ENCODE peak calls at places on chromosomes 5 and 9, in nine cellular contexts. R is effector memory CD4-positive, alpha-beta T cell; L is RPMI8226; P is RWPE1; U is heart left ventricle; O is NCI-H1105; Y is activated CD4-positive, alpha-beta T cell treated with anti-CD3 and anti-CD28 coated beads, Interleukin-2, amount 10 ng/mL, durations not matched to agents 7 days and 5 days; N is A172; W is NCI-H1417 treated with DMSO at 0.1 percent for 48 hours. G is an unnamed sample.

GRCh38 chr5:141521244-141521781 is 32.4 kb downstream of the PCDHGC5 start:
- DNase-seq in R (no peak), L (no peak), P (peak), U (peak), O (no peak), Y (no peak), N (peak), W (no peak), G (no peak)

GRCh38 chr9:26175264-26175663 is 497.0 kb upstream of the TUSC1 start:
- DNase-seq in R (no peak), L (no peak), P (no peak), U (no peak), O (no peak), Y (no peak), N (peak), W (no peak), G (no peak)

GRCh38 chr5:159956074-159956473 is 39.8 kb downstream of the ADRA1B start:
- DNase-seq in R (no peak), L (no peak), P (no peak), U (no peak), O (no peak), Y (no peak), N (no peak), W (no peak), G (no peak)

GRCh38 chr5:154194348-154195329 is 4.1 kb downstream of the GALNT10 start:
- DNase-seq in R (no peak), L (no peak), P (peak), U (no peak), O (no peak), Y (no peak), N (peak), W (no peak), G (no peak)

GRCh38 chr9:134852906-134853654 is 27.5 kb upstream of the FCN2 start:
- DNase-seq in R (no peak), L (no peak), P (no peak), U (no peak), O (no peak), Y (no peak), N (no peak), W (no peak), G (no peak)

GRCh38 chr9:35611230-35611797 is 6.3 kb downstream of the TESK1 start:
- DNase-seq in R (no peak), L (peak), P (peak), U (peak), O (no peak), Y (peak), N (peak), W (no peak), G (peak)

GRCh38 chr5:125464847-125465432 is 718.5 kb upstream of the ZNF608 start:
- DNase-seq in R (no peak), L (no peak), P (no peak), U (no peak), O (no peak), Y (no peak), N (no peak), W (no peak), G (no peak)

GRCh38 chr9:128150594-128151342 is 1.5 kb downstream of the LCN2 start:
- DNase-seq in R (no peak), L (peak), P (no peak), U (no peak), O (no peak), Y (peak), N (no peak), W (no peak), G (peak)

GRCh38 chr5:84411832-84412605 is 27.3 kb upstream of the EDIL3 start:
- DNase-seq in R (no peak), L (no peak), P (peak), U (no peak), O (no peak), Y (no peak), N (no peak), W (no peak), G (no peak)

GRCh38 chr5:179271821-179272325 is 73.4 kb downstream of the ADAMTS2 start:
- DNase-seq in R (no peak), L (no peak), P (no peak), U (no peak), O (no peak), Y (no peak), N (no peak), W (no peak), G (no peak)

GRCh38 chr5:24539625-24540024 is 105.2 kb downstream of the CDH10 start:
- DNase-seq in R (no peak), L (peak), P (no peak), U (no peak), O (peak), Y (no peak), N (no peak), W (no peak), G (no peak)

GRCh38 chr5:147037517-147038205 is 159.1 kb upstream of the PPP2R2B start:
- DNase-seq in R (no peak), L (no peak), P (peak), U (no peak), O (no peak), Y (no peak), N (peak), W (no peak), G (no peak)

GRCh38 chr5:179608131-179608581 is 15.3 kb downstream of the HNRNPH1 start:
- DNase-seq in R (no peak), L (peak), P (no peak), U (no peak), O (no peak), Y (peak), N (peak), W (no peak), G (peak)

GRCh38 chr5:54669285-54669684 is 151.7 kb downstream of the SNX18 start:
- DNase-seq in R (no peak), L (no peak), P (no peak), U (no peak), O (no peak), Y (no peak), N (no peak), W (no peak), G (no peak)

GRCh38 chr9:120710110-120710981 is 3.9 kb downstream of the MEGF9 start:
- DNase-seq in R (no peak), L (peak), P (peak), U (no peak), O (no peak), Y (peak), N (peak), W (no peak), G (no peak)

GRCh38 chr9:107243757-107244156 is 39.3 kb upstream of the RAD23B start:
- DNase-seq in R (no peak), L (peak), P (peak), U (no peak), O (no peak), Y (peak), N (peak), W (peak), G (no peak)